ENCODE peak calls at places on chromosome 19, in nine cellular contexts. One of them, this sample, is unnamed.

GRCh38 chr19:51296331-51297093 is 14.9 kb upstream of the IGLON5 start:
- DNase-seq in GM20000: no peak
- DNase-seq in iris pigment epithelial cell: no peak
- DNase-seq in endothelial cell: no peak
- DNase-seq in activated T-helper 1 cell treated with Interleukin-2 at 50 U/mL for 16 hours: no peak
- DNase-seq in progenitor cell of endocrine pancreas: no peak
- DNase-seq in psoas muscle: no peak
- DNase-seq in T-helper 2 cell: no peak
- DNase-seq in stimulated activated CD4-positive, alpha-beta T cell treated with anti-CD3 and anti-CD28 coated beads, Interleukin-4, amount 100 ng/mL, for 1 hour: no peak
- DNase-seq in this sample: peak

GRCh38 chr19:15288146-15288963 is 44.0 kb downstream of the BRD4 start:
- DNase-seq in endothelial cell: no peak
- DNase-seq in activated T-helper 1 cell treated with Interleukin-2 at 50 U/mL for 16 hours: no peak
- DNase-seq in GM20000: no peak
- DNase-seq in stimulated activated CD4-positive, alpha-beta T cell treated with anti-CD3 and anti-CD28 coated beads, Interleukin-4, amount 100 ng/mL, for 1 hour: no peak
- DNase-seq in psoas muscle: no peak
- DNase-seq in iris pigment epithelial cell: no peak
- DNase-seq in progenitor cell of endocrine pancreas: no peak
- DNase-seq in T-helper 2 cell: no peak
- DNase-seq in this sample: no peak

GRCh38 chr19:11233073-11233472 is 6.3 kb upstream of the ANGPTL8 start:
- DNase-seq in activated T-helper 1 cell treated with Interleukin-2 at 50 U/mL for 16 hours: no peak
- DNase-seq in GM20000: no peak
- DNase-seq in stimulated activated CD4-positive, alpha-beta T cell treated with anti-CD3 and anti-CD28 coated beads, Interleukin-4, amount 100 ng/mL, for 1 hour: no peak
- DNase-seq in T-helper 2 cell: no peak
- DNase-seq in iris pigment epithelial cell: no peak
- DNase-seq in endothelial cell: no peak
- DNase-seq in psoas muscle: no peak
- DNase-seq in progenitor cell of endocrine pancreas: no peak
- DNase-seq in this sample: no peak

GRCh38 chr19:44848805-44849457 is 2.8 kb downstream of the NECTIN2 start:
- DNase-seq in stimulated activated CD4-positive, alpha-beta T cell treated with anti-CD3 and anti-CD28 coated beads, Interleukin-4, amount 100 ng/mL, for 1 hour: no peak
- DNase-seq in GM20000: no peak
- DNase-seq in iris pigment epithelial cell: peak
- DNase-seq in endothelial cell: peak
- DNase-seq in activated T-helper 1 cell treated with Interleukin-2 at 50 U/mL for 16 hours: no peak
- DNase-seq in progenitor cell of endocrine pancreas: no peak
- DNase-seq in psoas muscle: no peak
- DNase-seq in T-helper 2 cell: no peak
- DNase-seq in this sample: no peak

GRCh38 chr19:39953915-39954314 is 17.1 kb upstream of the PSMC4 start:
- DNase-seq in T-helper 2 cell: no peak
- DNase-seq in iris pigment epithelial cell: no peak
- DNase-seq in progenitor cell of endocrine pancreas: no peak
- DNase-seq in activated T-helper 1 cell treated with Interleukin-2 at 50 U/mL for 16 hours: no peak
- DNase-seq in GM20000: no peak
- DNase-seq in endothelial cell: no peak
- DNase-seq in stimulated activated CD4-positive, alpha-beta T cell treated with anti-CD3 and anti-CD28 coated beads, Interleukin-4, amount 100 ng/mL, for 1 hour: no peak
- DNase-seq in psoas muscle: no peak
- DNase-seq in this sample: no peak

GRCh38 chr19:49403404-49404187 is 15.5 kb downstream of the KASH5 start:
- DNase-seq in stimulated activated CD4-positive, alpha-beta T cell treated with anti-CD3 and anti-CD28 coated beads, Interleukin-4, amount 100 ng/mL, for 1 hour: no peak
- DNase-seq in activated T-helper 1 cell treated with Interleukin-2 at 50 U/mL for 16 hours: no peak
- DNase-seq in progenitor cell of endocrine pancreas: no peak
- DNase-seq in iris pigment epithelial cell: peak
- DNase-seq in psoas muscle: no peak
- DNase-seq in T-helper 2 cell: no peak
- DNase-seq in GM20000: no peak
- DNase-seq in endothelial cell: no peak
- DNase-seq in this sample: no peak

GRCh38 chr19:17431417-17431816 is 11.6 kb downstream of the MVB12A start:
- DNase-seq in GM20000: no peak
- DNase-seq in activated T-helper 1 cell treated with Interleukin-2 at 50 U/mL for 16 hours: no peak
- DNase-seq in iris pigment epithelial cell: no peak
- DNase-seq in progenitor cell of endocrine pancreas: no peak
- DNase-seq in T-helper 2 cell: no peak
- DNase-seq in stimulated activated CD4-positive, alpha-beta T cell treated with anti-CD3 and anti-CD28 coated beads, Interleukin-4, amount 100 ng/mL, for 1 hour: no peak
- DNase-seq in endothelial cell: no peak
- DNase-seq in psoas muscle: no peak
- DNase-seq in this sample: no peak

GRCh38 chr19:1863638-1864479 is 480 bp upstream of the KLF16 start:
- DNase-seq in GM20000: peak
- DNase-seq in endothelial cell: peak
- DNase-seq in stimulated activated CD4-positive, alpha-beta T cell treated with anti-CD3 and anti-CD28 coated beads, Interleukin-4, amount 100 ng/mL, for 1 hour: peak
- DNase-seq in T-helper 2 cell: peak
- DNase-seq in activated T-helper 1 cell treated with Interleukin-2 at 50 U/mL for 16 hours: peak
- DNase-seq in iris pigment epithelial cell: peak
- DNase-seq in psoas muscle: peak
- DNase-seq in progenitor cell of endocrine pancreas: peak
- DNase-seq in this sample: peak

GRCh38 chr19:16433986-16434385 is 37.8 kb downstream of the EPS15L1 start:
- DNase-seq in psoas muscle: no peak
- DNase-seq in GM20000: no peak
- DNase-seq in T-helper 2 cell: no peak
- DNase-seq in iris pigment epithelial cell: peak
- DNase-seq in stimulated activated CD4-positive, alpha-beta T cell treated with anti-CD3 and anti-CD28 coated beads, Interleukin-4, amount 100 ng/mL, for 1 hour: no peak
- DNase-seq in progenitor cell of endocrine pancreas: no peak
- DNase-seq in activated T-helper 1 cell treated with Interleukin-2 at 50 U/mL for 16 hours: no peak
- DNase-seq in endothelial cell: no peak
- DNase-seq in this sample: no peak

This sample was measured in K562.